ENCODE peak calls at places on chromosomes 2 and 18, in four cellular contexts. One of them, this sample, is unnamed.

GRCh38 chr18:79423211-79424007 is 27.7 kb downstream of the NFATC1 start:
- DNase-seq in GM23338: no peak
- DNase-seq in spleen: peak; percentile 73
- DNase-seq in pancreas: no peak
- DNase-seq in this sample: no peak

GRCh38 chr2:68909793-68910674 is 38.8 kb upstream of the BMP10 start:
- DNase-seq in spleen: peak; percentile 82
- DNase-seq in pancreas: peak; percentile 71
- DNase-seq in GM23338: peak; percentile 89
- DNase-seq in this sample: peak; percentile 31

GRCh38 chr2:120820885-120821279 is 85.2 kb downstream of the GLI2 start:
- DNase-seq in GM23338: no peak
- DNase-seq in spleen: peak; percentile 52
- DNase-seq in pancreas: no peak
- DNase-seq in this sample: no peak

GRCh38 chr18:7116001-7116831 is 1.4 kb downstream of the LAMA1 start:
- DNase-seq in pancreas: no peak
- DNase-seq in spleen: no peak
- DNase-seq in GM23338: peak; percentile 78
- DNase-seq in this sample: no peak

GRCh38 chr2:1649103-1649870 is 95.0 kb downstream of the PXDN start:
- DNase-seq in spleen: peak; percentile 66
- DNase-seq in GM23338: no peak
- DNase-seq in pancreas: peak; percentile 35
- DNase-seq in this sample: no peak

GRCh38 chr2:145184741-145185671 is 665.1 kb upstream of the ZEB2 start:
- DNase-seq in spleen: no peak
- DNase-seq in GM23338: no peak
- DNase-seq in pancreas: no peak
- DNase-seq in this sample: no peak

GRCh38 chr2:133581027-133581760 is 12.9 kb upstream of the NCKAP5 start:
- DNase-seq in GM23338: peak; percentile 37
- DNase-seq in spleen: no peak
- DNase-seq in pancreas: no peak
- DNase-seq in this sample: no peak

GRCh38 chr2:57371186-57371585 is 675.4 kb upstream of the VRK2 start:
- DNase-seq in spleen: no peak
- DNase-seq in pancreas: no peak
- DNase-seq in GM23338: no peak
- DNase-seq in this sample: no peak

GRCh38 chr2:165067958-165068612 is 112.8 kb upstream of the SLC38A11 start:
- DNase-seq in pancreas: peak; percentile 61
- DNase-seq in spleen: no peak
- DNase-seq in GM23338: peak; percentile 96
- DNase-seq in this sample: no peak

GRCh38 chr2:185433824-185434223 is 304.8 kb upstream of the FSIP2 start:
- DNase-seq in spleen: no peak
- DNase-seq in pancreas: no peak
- DNase-seq in GM23338: peak; percentile 19
- DNase-seq in this sample: no peak

GRCh38 chr18:24741961-24742738 is 281.7 kb downstream of the HRH4 start:
- DNase-seq in pancreas: no peak
- DNase-seq in GM23338: no peak
- DNase-seq in spleen: no peak
- DNase-seq in this sample: no peak

GRCh38 chr2:74051504-74051903 is 66.8 kb downstream of the TET3 start:
- DNase-seq in pancreas: no peak
- DNase-seq in spleen: no peak
- DNase-seq in GM23338: no peak
- DNase-seq in this sample: no peak

GRCh38 chr2:20291846-20292408 is 58.7 kb downstream of the PUM2 start:
- DNase-seq in pancreas: no peak
- DNase-seq in GM23338: peak; percentile 28
- DNase-seq in spleen: no peak
- DNase-seq in this sample: no peak

GRCh38 chr18:9997711-9998110 is 83.9 kb downstream of the VAPA start:
- DNase-seq in spleen: no peak
- DNase-seq in pancreas: no peak
- DNase-seq in GM23338: no peak
- DNase-seq in this sample: no peak

GRCh38 chr2:98148968-98149697 is 62.2 kb downstream of the VWA3B start:
- DNase-seq in spleen: no peak
- DNase-seq in GM23338: peak; percentile 56
- DNase-seq in pancreas: no peak
- DNase-seq in this sample: no peak

GRCh38 chr2:67260348-67261277 is 136.5 kb upstream of the ETAA1 start:
- DNase-seq in spleen: no peak
- DNase-seq in pancreas: no peak
- DNase-seq in GM23338: no peak
- DNase-seq in this sample: peak; percentile 80

GRCh38 chr18:55559735-55560134 is 28.3 kb downstream of the TCF4 start:
- DNase-seq in spleen: no peak
- DNase-seq in pancreas: no peak
- DNase-seq in GM23338: no peak
- DNase-seq in this sample: no peak

GRCh38 chr2:163374282-163374681 is 361.5 kb downstream of the FIGN start:
- DNase-seq in pancreas: no peak
- DNase-seq in GM23338: peak; percentile 9
- DNase-seq in spleen: no peak
- DNase-seq in this sample: no peak

GRCh38 chr2:214246417-214246816 is 164.4 kb upstream of the VWC2L start:
- DNase-seq in GM23338: peak; percentile 10
- DNase-seq in pancreas: no peak
- DNase-seq in spleen: no peak
- DNase-seq in this sample: no peak

GRCh38 chr2:26764078-26764887 is at the start of gene SLC35F6:
- DNase-seq in pancreas: peak; percentile 93
- DNase-seq in GM23338: peak; percentile 89
- DNase-seq in spleen: peak; percentile 96
- DNase-seq in this sample: peak; percentile 26

GRCh38 chr2:219104107-219105050 is 43.7 kb upstream of the IHH start:
- DNase-seq in GM23338: peak; percentile 89
- DNase-seq in pancreas: no peak
- DNase-seq in spleen: no peak
- DNase-seq in this sample: no peak

GRCh38 chr2:9692392-9693137 is 61.8 kb upstream of the YWHAQ start:
- DNase-seq in GM23338: peak; percentile 21
- DNase-seq in spleen: no peak
- DNase-seq in pancreas: no peak
- DNase-seq in this sample: no peak

GRCh38 chr2:84077504-84077903 is 381.6 kb downstream of the SUCLG1 start:
- DNase-seq in GM23338: peak; percentile 71
- DNase-seq in spleen: no peak
- DNase-seq in pancreas: no peak
- DNase-seq in this sample: no peak

GRCh38 chr2:170815746-170816498 is 765 bp upstream of the GAD1 start:
- DNase-seq in GM23338: peak; percentile 94
- DNase-seq in spleen: peak; percentile 81
- DNase-seq in pancreas: peak; percentile 84
- DNase-seq in this sample: no peak

GRCh38 chr2:118849226-118850170 is 2.0 kb upstream of the EN1 start:
- DNase-seq in pancreas: no peak
- DNase-seq in GM23338: peak; percentile 49
- DNase-seq in spleen: no peak
- DNase-seq in this sample: no peak

GRCh38 chr2:6083131-6083530 is 390.9 kb downstream of the SOX11 start:
- DNase-seq in spleen: no peak
- DNase-seq in GM23338: no peak
- DNase-seq in pancreas: no peak
- DNase-seq in this sample: no peak

GRCh38 chr18:61530681-61531080 is 197.5 kb downstream of the CDH20 start:
- DNase-seq in pancreas: no peak
- DNase-seq in GM23338: no peak
- DNase-seq in spleen: no peak
- DNase-seq in this sample: no peak

GRCh38 chr2:26463252-26464207 is 14.4 kb downstream of the OTOF start:
- DNase-seq in GM23338: peak; percentile 71
- DNase-seq in pancreas: peak; percentile 49
- DNase-seq in spleen: peak; percentile 69
- DNase-seq in this sample: no peak

GRCh38 chr2:38653715-38654494 is 12.0 kb upstream of the GALM start:
- DNase-seq in spleen: no peak
- DNase-seq in GM23338: no peak
- DNase-seq in pancreas: no peak
- DNase-seq in this sample: no peak

GRCh38 chr2:10659898-10660568 is 29.7 kb downstream of the NOL10 start:
- DNase-seq in spleen: no peak
- DNase-seq in pancreas: no peak
- DNase-seq in GM23338: peak; percentile 63
- DNase-seq in this sample: peak; percentile 9

GRCh38 chr2:3578987-3579386 is 3.9 kb downstream of the RPS7 start:
- DNase-seq in pancreas: no peak
- DNase-seq in spleen: no peak
- DNase-seq in GM23338: no peak
- DNase-seq in this sample: no peak
- H3K4me1 ChIP-seq in pancreas: peaks cover 34% of the 10 kb centered on the region
- H3K4me1 ChIP-seq in spleen: peaks cover 33% of the 10 kb centered on the region
- H3K4me1 ChIP-seq in GM23338: peaks cover 15% of the 10 kb centered on the region
- H3K4me1 ChIP-seq in this sample: peaks cover 34% of the 10 kb centered on the region

GRCh38 chr18:49766646-49767045 is 46.7 kb downstream of the ACAA2 start:
- DNase-seq in spleen: no peak
- DNase-seq in GM23338: no peak
- DNase-seq in pancreas: no peak
- DNase-seq in this sample: no peak

GRCh38 chr18:49764032-49764431 is 49.3 kb downstream of the ACAA2 start:
- DNase-seq in spleen: no peak
- DNase-seq in pancreas: no peak
- DNase-seq in GM23338: no peak
- DNase-seq in this sample: no peak

GRCh38 chr18:49767111-49768050 is 46.0 kb downstream of the ACAA2 start:
- DNase-seq in pancreas: no peak
- DNase-seq in spleen: no peak
- DNase-seq in GM23338: no peak
- DNase-seq in this sample: no peak

GRCh38 chr18:49769047-49769708 is 44.2 kb downstream of the ACAA2 start:
- DNase-seq in GM23338: no peak
- DNase-seq in spleen: no peak
- DNase-seq in pancreas: no peak
- DNase-seq in this sample: no peak

GRCh38 chr18:49768051-49768391 is 45.3 kb downstream of the ACAA2 start:
- DNase-seq in pancreas: no peak
- DNase-seq in GM23338: peak; percentile 93
- DNase-seq in spleen: no peak
- DNase-seq in this sample: no peak
- TF ChIP-seq CTCF in pancreas: peak; percentile 41
- TF ChIP-seq CTCF in GM23338: peak; percentile 91
- TF ChIP-seq CTCF in spleen: no peak
- TF ChIP-seq CTCF in this sample: no peak

GRCh38 chr2:236547725-236548124 is 21.9 kb upstream of the ACKR3 start:
- DNase-seq in spleen: no peak
- DNase-seq in pancreas: no peak
- DNase-seq in GM23338: no peak
- DNase-seq in this sample: no peak

GRCh38 chr2:236544362-236544761 is 25.3 kb upstream of the ACKR3 start:
- DNase-seq in GM23338: no peak
- DNase-seq in pancreas: no peak
- DNase-seq in spleen: no peak
- DNase-seq in this sample: no peak

GRCh38 chr2:236546561-236546961 is 23.1 kb upstream of the ACKR3 start:
- DNase-seq in GM23338: no peak
- DNase-seq in spleen: peak; percentile 85
- DNase-seq in pancreas: no peak
- DNase-seq in this sample: no peak

GRCh38 chr2:236545248-236545658 is 24.4 kb upstream of the ACKR3 start:
- DNase-seq in GM23338: no peak
- DNase-seq in spleen: no peak
- DNase-seq in pancreas: no peak
- DNase-seq in this sample: no peak

GRCh38 chr2:236545814-236546480 is 23.7 kb upstream of the ACKR3 start:
- DNase-seq in pancreas: no peak
- DNase-seq in spleen: no peak
- DNase-seq in GM23338: no peak
- DNase-seq in this sample: no peak
- H3K4me1 ChIP-seq in pancreas: no peaks in the 10 kb centered on the region
- H3K4me1 ChIP-seq in spleen: peaks cover 19% of the 10 kb centered on the region
- H3K4me1 ChIP-seq in GM23338: no peaks in the 10 kb centered on the region
- H3K4me1 ChIP-seq in this sample: no peaks in the 10 kb centered on the region

GRCh38 chr2:28510184-28510583 is 14.3 kb downstream of the PLB1 start:
- DNase-seq in spleen: no peak
- DNase-seq in GM23338: no peak
- DNase-seq in pancreas: peak; percentile 63
- DNase-seq in this sample: no peak

GRCh38 chr2:28511871-28512606 is 16.2 kb downstream of the PLB1 start:
- DNase-seq in pancreas: no peak
- DNase-seq in GM23338: no peak
- DNase-seq in spleen: no peak
- DNase-seq in this sample: no peak

GRCh38 chr2:28515176-28515751 is 19.4 kb downstream of the PLB1 start:
- DNase-seq in spleen: no peak
- DNase-seq in pancreas: no peak
- DNase-seq in GM23338: no peak
- DNase-seq in this sample: no peak

GRCh38 chr2:28513097-28513496 is 17.2 kb downstream of the PLB1 start:
- DNase-seq in GM23338: no peak
- DNase-seq in pancreas: no peak
- DNase-seq in spleen: no peak
- DNase-seq in this sample: no peak

GRCh38 chr2:28512607-28512965 is 16.7 kb downstream of the PLB1 start:
- DNase-seq in pancreas: no peak
- DNase-seq in spleen: no peak
- DNase-seq in GM23338: no peak
- DNase-seq in this sample: no peak
- TF ChIP-seq CTCF in pancreas: no peak
- TF ChIP-seq CTCF in spleen: no peak
- TF ChIP-seq CTCF in GM23338: no peak
- TF ChIP-seq CTCF in this sample: no peak

GRCh38 chr2:179939282-179939681 is 67.8 kb downstream of the CWC22 start:
- DNase-seq in spleen: no peak
- DNase-seq in pancreas: no peak
- DNase-seq in GM23338: no peak
- DNase-seq in this sample: no peak
- H3K4me1 ChIP-seq in spleen: no peaks in the 10 kb centered on the region
- H3K4me1 ChIP-seq in pancreas: no peaks in the 10 kb centered on the region
- H3K4me1 ChIP-seq in GM23338: no peaks in the 10 kb centered on the region
- H3K4me1 ChIP-seq in this sample: no peaks in the 10 kb centered on the region

This sample was measured in thoracic aorta.